ENCODE peak calls at places on chromosomes 5 and 9, in six cellular contexts. One of them, this sample, is unnamed.

GRCh38 chr5:175778951-175779475 is 92.4 kb upstream of the CPLX2 start:
- DNase-seq in kidney tubule cell: peak; percentile 20
- DNase-seq in A549: peak; percentile 40
- DNase-seq in brain microvascular endothelial cell: peak; percentile 7
- DNase-seq in pulmonary artery endothelial cell: no peak
- DNase-seq in hepatic stellate cell: no peak
- DNase-seq in this sample: no peak

GRCh38 chr5:10315181-10315580 is 7.5 kb upstream of the CMBL start:
- DNase-seq in kidney tubule cell: no peak
- DNase-seq in A549: no peak
- DNase-seq in brain microvascular endothelial cell: no peak
- DNase-seq in pulmonary artery endothelial cell: no peak
- DNase-seq in hepatic stellate cell: no peak
- DNase-seq in this sample: no peak

GRCh38 chr9:106307670-106308069 is 555.3 kb upstream of the ZNF462 start:
- DNase-seq in kidney tubule cell: peak; percentile 30
- DNase-seq in A549: no peak
- DNase-seq in brain microvascular endothelial cell: no peak
- DNase-seq in pulmonary artery endothelial cell: no peak
- DNase-seq in hepatic stellate cell: no peak
- DNase-seq in this sample: no peak

GRCh38 chr5:33313150-33313549 is 127.6 kb upstream of the TARS1 start:
- DNase-seq in kidney tubule cell: peak; percentile 96
- DNase-seq in A549: peak; percentile 6
- DNase-seq in brain microvascular endothelial cell: peak; percentile 97
- DNase-seq in pulmonary artery endothelial cell: no peak
- DNase-seq in hepatic stellate cell: no peak
- DNase-seq in this sample: no peak

GRCh38 chr5:172849636-172850453 is 15.8 kb downstream of the ERGIC1 start:
- DNase-seq in kidney tubule cell: peak; percentile 91
- DNase-seq in A549: no peak
- DNase-seq in brain microvascular endothelial cell: no peak
- DNase-seq in pulmonary artery endothelial cell: no peak
- DNase-seq in hepatic stellate cell: no peak
- DNase-seq in this sample: no peak

GRCh38 chr5:158032246-158032645 is 173.3 kb upstream of the CLINT1 start:
- DNase-seq in kidney tubule cell: no peak
- DNase-seq in A549: no peak
- DNase-seq in brain microvascular endothelial cell: no peak
- DNase-seq in pulmonary artery endothelial cell: no peak
- DNase-seq in hepatic stellate cell: no peak
- DNase-seq in this sample: no peak

GRCh38 chr5:74586831-74587230 is 53.7 kb downstream of the ENC1 start:
- DNase-seq in kidney tubule cell: no peak
- DNase-seq in A549: no peak
- DNase-seq in brain microvascular endothelial cell: no peak
- DNase-seq in pulmonary artery endothelial cell: peak; percentile 75
- DNase-seq in hepatic stellate cell: no peak
- DNase-seq in this sample: no peak

GRCh38 chr5:97383996-97384395 is 200.9 kb upstream of the RIOK2 start:
- DNase-seq in kidney tubule cell: peak; percentile 29
- DNase-seq in A549: no peak
- DNase-seq in brain microvascular endothelial cell: peak; percentile 32
- DNase-seq in pulmonary artery endothelial cell: no peak
- DNase-seq in hepatic stellate cell: peak; percentile 12
- DNase-seq in this sample: no peak

GRCh38 chr9:116096853-116097252 is 56.7 kb upstream of the PAPPA start:
- DNase-seq in kidney tubule cell: peak; percentile 65
- DNase-seq in A549: no peak
- DNase-seq in brain microvascular endothelial cell: no peak
- DNase-seq in pulmonary artery endothelial cell: no peak
- DNase-seq in hepatic stellate cell: no peak
- DNase-seq in this sample: no peak

GRCh38 chr9:114006155-114006550 is 71.9 kb downstream of the AMBP start:
- DNase-seq in kidney tubule cell: no peak
- DNase-seq in A549: no peak
- DNase-seq in brain microvascular endothelial cell: no peak
- DNase-seq in pulmonary artery endothelial cell: no peak
- DNase-seq in hepatic stellate cell: no peak
- DNase-seq in this sample: no peak

GRCh38 chr5:126178521-126178920 is 244.7 kb upstream of the GRAMD2B start:
- DNase-seq in kidney tubule cell: no peak
- DNase-seq in A549: no peak
- DNase-seq in brain microvascular endothelial cell: peak; percentile 9
- DNase-seq in pulmonary artery endothelial cell: no peak
- DNase-seq in hepatic stellate cell: no peak
- DNase-seq in this sample: no peak

GRCh38 chr9:93917121-93917853 is 37.9 kb downstream of the BARX1 start:
- DNase-seq in kidney tubule cell: no peak
- DNase-seq in A549: no peak
- DNase-seq in brain microvascular endothelial cell: no peak
- DNase-seq in pulmonary artery endothelial cell: no peak
- DNase-seq in hepatic stellate cell: no peak
- DNase-seq in this sample: no peak

GRCh38 chr9:131240047-131240921 is 36.0 kb downstream of the FAM78A start:
- DNase-seq in kidney tubule cell: no peak
- DNase-seq in A549: no peak
- DNase-seq in brain microvascular endothelial cell: no peak
- DNase-seq in pulmonary artery endothelial cell: no peak
- DNase-seq in hepatic stellate cell: no peak
- DNase-seq in this sample: no peak

GRCh38 chr5:138793481-138794010 is 40.3 kb downstream of the CTNNA1 start:
- DNase-seq in kidney tubule cell: no peak
- DNase-seq in A549: no peak
- DNase-seq in brain microvascular endothelial cell: no peak
- DNase-seq in pulmonary artery endothelial cell: no peak
- DNase-seq in hepatic stellate cell: no peak
- DNase-seq in this sample: no peak

GRCh38 chr9:618478-618877 is 223.0 kb upstream of the DMRT1 start:
- DNase-seq in kidney tubule cell: no peak
- DNase-seq in A549: no peak
- DNase-seq in brain microvascular endothelial cell: peak; percentile 36
- DNase-seq in pulmonary artery endothelial cell: no peak
- DNase-seq in hepatic stellate cell: peak; percentile 59
- DNase-seq in this sample: no peak

GRCh38 chr5:168073991-168074800 is 217.2 kb upstream of the WWC1 start:
- DNase-seq in kidney tubule cell: no peak
- DNase-seq in A549: no peak
- DNase-seq in brain microvascular endothelial cell: no peak
- DNase-seq in pulmonary artery endothelial cell: no peak
- DNase-seq in hepatic stellate cell: no peak
- DNase-seq in this sample: no peak

GRCh38 chr5:165627548-165628170 is 2122.2 kb downstream of the MAT2B start:
- DNase-seq in kidney tubule cell: no peak
- DNase-seq in A549: no peak
- DNase-seq in brain microvascular endothelial cell: no peak
- DNase-seq in pulmonary artery endothelial cell: no peak
- DNase-seq in hepatic stellate cell: no peak
- DNase-seq in this sample: no peak

GRCh38 chr9:19553441-19553840 is 144.6 kb downstream of the ACER2 start:
- DNase-seq in kidney tubule cell: no peak
- DNase-seq in A549: no peak
- DNase-seq in brain microvascular endothelial cell: no peak
- DNase-seq in pulmonary artery endothelial cell: no peak
- DNase-seq in hepatic stellate cell: no peak
- DNase-seq in this sample: no peak

GRCh38 chr5:428219-428618 is 14.8 kb upstream of the EXOC3 start:
- DNase-seq in kidney tubule cell: no peak
- DNase-seq in A549: no peak
- DNase-seq in brain microvascular endothelial cell: no peak
- DNase-seq in pulmonary artery endothelial cell: no peak
- DNase-seq in hepatic stellate cell: no peak
- DNase-seq in this sample: no peak

GRCh38 chr5:124583469-124584350 is 162.7 kb downstream of the ZNF608 start:
- DNase-seq in kidney tubule cell: peak; percentile 90
- DNase-seq in A549: peak; percentile 56
- DNase-seq in brain microvascular endothelial cell: peak; percentile 86
- DNase-seq in pulmonary artery endothelial cell: no peak
- DNase-seq in hepatic stellate cell: peak; percentile 55
- DNase-seq in this sample: peak; percentile 77

GRCh38 chr5:123512631-123513461 is 869 bp downstream of the CSNK1G3 start:
- DNase-seq in kidney tubule cell: peak; percentile 42
- DNase-seq in A549: peak; percentile 36
- DNase-seq in brain microvascular endothelial cell: peak; percentile 25
- DNase-seq in pulmonary artery endothelial cell: no peak
- DNase-seq in hepatic stellate cell: peak; percentile 15
- DNase-seq in this sample: peak; percentile 61

GRCh38 chr5:178644826-178645545 is 18.1 kb upstream of the CLK4 start:
- DNase-seq in kidney tubule cell: peak; percentile 29
- DNase-seq in A549: no peak
- DNase-seq in brain microvascular endothelial cell: peak; percentile 74
- DNase-seq in pulmonary artery endothelial cell: no peak
- DNase-seq in hepatic stellate cell: no peak
- DNase-seq in this sample: no peak

GRCh38 chr9:116549061-116549664 is 137.9 kb upstream of the TRIM32 start:
- DNase-seq in kidney tubule cell: peak; percentile 95
- DNase-seq in A549: peak; percentile 95
- DNase-seq in brain microvascular endothelial cell: peak; percentile 92
- DNase-seq in pulmonary artery endothelial cell: no peak
- DNase-seq in hepatic stellate cell: peak; percentile 90
- DNase-seq in this sample: no peak

GRCh38 chr9:127706836-127707241 is at the start of gene CFAP157:
- DNase-seq in kidney tubule cell: peak; percentile 40
- DNase-seq in A549: peak; percentile 55
- DNase-seq in brain microvascular endothelial cell: no peak
- DNase-seq in pulmonary artery endothelial cell: no peak
- DNase-seq in hepatic stellate cell: no peak
- DNase-seq in this sample: no peak

GRCh38 chr9:105157178-105157583 is 87.3 kb upstream of the SLC44A1 start:
- DNase-seq in kidney tubule cell: peak; percentile 74
- DNase-seq in A549: peak; percentile 80
- DNase-seq in brain microvascular endothelial cell: peak; percentile 60
- DNase-seq in pulmonary artery endothelial cell: peak; percentile 11
- DNase-seq in hepatic stellate cell: peak; percentile 71
- DNase-seq in this sample: peak; percentile 14

GRCh38 chr5:994821-995220 is 13.8 kb upstream of the NKD2 start:
- DNase-seq in kidney tubule cell: no peak
- DNase-seq in A549: no peak
- DNase-seq in brain microvascular endothelial cell: no peak
- DNase-seq in pulmonary artery endothelial cell: no peak
- DNase-seq in hepatic stellate cell: no peak
- DNase-seq in this sample: no peak

GRCh38 chr5:160486573-160486972 is 64.9 kb downstream of the PTTG1 start:
- DNase-seq in kidney tubule cell: no peak
- DNase-seq in A549: no peak
- DNase-seq in brain microvascular endothelial cell: no peak
- DNase-seq in pulmonary artery endothelial cell: no peak
- DNase-seq in hepatic stellate cell: no peak
- DNase-seq in this sample: no peak

GRCh38 chr9:129493002-129493713 is 127.7 kb downstream of the C9orf50 start:
- DNase-seq in kidney tubule cell: no peak
- DNase-seq in A549: no peak
- DNase-seq in brain microvascular endothelial cell: no peak
- DNase-seq in pulmonary artery endothelial cell: no peak
- DNase-seq in hepatic stellate cell: no peak
- DNase-seq in this sample: peak; percentile 23

GRCh38 chr9:121344062-121344696 is 25.9 kb downstream of the STOM start:
- DNase-seq in kidney tubule cell: no peak
- DNase-seq in A549: no peak
- DNase-seq in brain microvascular endothelial cell: no peak
- DNase-seq in pulmonary artery endothelial cell: no peak
- DNase-seq in hepatic stellate cell: no peak
- DNase-seq in this sample: no peak